ENCODE peak calls at places on chromosomes 13 and 19, in six cellular contexts. G, A, N, O, M and S are unnamed samples.

GRCh38 chr13:30924321-30924720 is 8.1 kb upstream of the TEX26 start:
- DNase-seq in G (no peak), A (no peak), N (no peak), O (no peak), M (no peak), S (no peak)

GRCh38 chr19:16822648-16823047 is 6.5 kb upstream of the SIN3B start:
- DNase-seq in G (no peak), A (no peak), N (no peak), O (no peak), M (no peak), S (no peak)

GRCh38 chr19:3867971-3868769 is 668 bp downstream of the ZFR2 start:
- DNase-seq in G (no peak), A (no peak), N (no peak), O (no peak), M (no peak), S (no peak)

GRCh38 chr13:37129867-37130266 is 24.4 kb upstream of the CSNK1A1L start:
- DNase-seq in G (no peak), A (no peak), N (no peak), O (no peak), M (no peak), S (no peak)

GRCh38 chr13:74062933-74063332 is 71.3 kb downstream of the KLF12 start:
- DNase-seq in G (no peak), A (no peak), N (no peak), O (peak; percentile 66), M (no peak), S (no peak)

GRCh38 chr13:101919541-101920306 is 467.2 kb downstream of the ITGBL1 start:
- DNase-seq in G (no peak), A (no peak), N (no peak), O (peak; percentile 18), M (no peak), S (no peak)

GRCh38 chr13:49220856-49221614 is 897 bp downstream of the MLNR start:
- DNase-seq in G (no peak), A (no peak), N (no peak), O (no peak), M (no peak), S (no peak)

GRCh38 chr19:11420429-11420893 is 1.3 kb upstream of the RGL3 start:
- DNase-seq in G (peak; percentile 18), A (no peak), N (no peak), O (no peak), M (no peak), S (no peak)

GRCh38 chr19:676343-677105 is at the start of gene FSTL3:
- DNase-seq in G (no peak), A (no peak), N (no peak), O (peak; percentile 57), M (no peak), S (no peak)